ENCODE peak calls at places on chromosomes 11 and 22, in seven cellular contexts. One of them, this sample, is unnamed.

GRCh38 chr22:23709107-23709506 is 18.3 kb downstream of the RGL4 start:
- DNase-seq in esophagus squamous epithelium: no peak
- DNase-seq in lower lobe of right lung: no peak
- DNase-seq in heart left ventricle: no peak
- DNase-seq in transverse colon: no peak
- DNase-seq in GM23338: no peak
- DNase-seq in psoas muscle: no peak
- DNase-seq in this sample: no peak

GRCh38 chr11:30488304-30488998 is 97.7 kb downstream of the MPPED2 start:
- DNase-seq in esophagus squamous epithelium: no peak
- DNase-seq in lower lobe of right lung: no peak
- DNase-seq in heart left ventricle: no peak
- DNase-seq in transverse colon: peak
- DNase-seq in GM23338: no peak
- DNase-seq in psoas muscle: no peak
- DNase-seq in this sample: no peak

GRCh38 chr11:123250811-123251655 is 56.0 kb upstream of the CLMP start:
- DNase-seq in esophagus squamous epithelium: no peak
- DNase-seq in lower lobe of right lung: no peak
- DNase-seq in heart left ventricle: no peak
- DNase-seq in transverse colon: no peak
- DNase-seq in GM23338: no peak
- DNase-seq in psoas muscle: no peak
- DNase-seq in this sample: no peak

GRCh38 chr11:33861911-33862310 is 30.0 kb downstream of the LMO2 start:
- DNase-seq in esophagus squamous epithelium: no peak
- DNase-seq in lower lobe of right lung: no peak
- DNase-seq in heart left ventricle: no peak
- DNase-seq in transverse colon: no peak
- DNase-seq in GM23338: no peak
- DNase-seq in psoas muscle: no peak
- DNase-seq in this sample: no peak

GRCh38 chr11:63613517-63614135 is 607 bp downstream of the PLAAT3 start:
- DNase-seq in esophagus squamous epithelium: no peak
- DNase-seq in lower lobe of right lung: peak
- DNase-seq in heart left ventricle: peak
- DNase-seq in transverse colon: peak
- DNase-seq in GM23338: peak
- DNase-seq in psoas muscle: peak
- DNase-seq in this sample: peak

GRCh38 chr11:74546752-74547151 is 45.6 kb upstream of the POLD3 start:
- DNase-seq in esophagus squamous epithelium: no peak
- DNase-seq in lower lobe of right lung: no peak
- DNase-seq in heart left ventricle: no peak
- DNase-seq in transverse colon: peak
- DNase-seq in GM23338: no peak
- DNase-seq in psoas muscle: no peak
- DNase-seq in this sample: no peak

GRCh38 chr11:129695543-129696308 is 119.9 kb upstream of the TMEM45B start:
- DNase-seq in esophagus squamous epithelium: no peak
- DNase-seq in lower lobe of right lung: peak
- DNase-seq in heart left ventricle: no peak
- DNase-seq in transverse colon: peak
- DNase-seq in GM23338: peak
- DNase-seq in psoas muscle: peak
- DNase-seq in this sample: peak

GRCh38 chr11:128180446-128181089 is 406.8 kb downstream of the ETS1 start:
- DNase-seq in esophagus squamous epithelium: no peak
- DNase-seq in lower lobe of right lung: no peak
- DNase-seq in heart left ventricle: no peak
- DNase-seq in transverse colon: no peak
- DNase-seq in GM23338: no peak
- DNase-seq in psoas muscle: no peak
- DNase-seq in this sample: no peak

GRCh38 chr11:134030853-134031252 is 38.0 kb upstream of the JAM3 start:
- DNase-seq in esophagus squamous epithelium: no peak
- DNase-seq in lower lobe of right lung: no peak
- DNase-seq in heart left ventricle: no peak
- DNase-seq in transverse colon: no peak
- DNase-seq in GM23338: peak
- DNase-seq in psoas muscle: no peak
- DNase-seq in this sample: no peak

GRCh38 chr11:93444671-93445073 is 98.5 kb downstream of the SMCO4 start:
- DNase-seq in esophagus squamous epithelium: no peak
- DNase-seq in lower lobe of right lung: no peak
- DNase-seq in heart left ventricle: no peak
- DNase-seq in transverse colon: no peak
- DNase-seq in GM23338: peak
- DNase-seq in psoas muscle: no peak
- DNase-seq in this sample: no peak

GRCh38 chr11:131373326-131373725 is 2.9 kb downstream of the NTM start:
- DNase-seq in esophagus squamous epithelium: no peak
- DNase-seq in lower lobe of right lung: no peak
- DNase-seq in heart left ventricle: no peak
- DNase-seq in transverse colon: no peak
- DNase-seq in GM23338: peak
- DNase-seq in psoas muscle: no peak
- DNase-seq in this sample: no peak

GRCh38 chr11:40292636-40293585 is 1166.5 kb downstream of the LRRC4C start:
- DNase-seq in esophagus squamous epithelium: no peak
- DNase-seq in lower lobe of right lung: no peak
- DNase-seq in heart left ventricle: no peak
- DNase-seq in transverse colon: no peak
- DNase-seq in GM23338: peak
- DNase-seq in psoas muscle: peak
- DNase-seq in this sample: peak

GRCh38 chr11:9567401-9567800 is 6.1 kb upstream of the WEE1 start:
- DNase-seq in esophagus squamous epithelium: no peak
- DNase-seq in lower lobe of right lung: no peak
- DNase-seq in heart left ventricle: no peak
- DNase-seq in transverse colon: no peak
- DNase-seq in GM23338: no peak
- DNase-seq in psoas muscle: no peak
- DNase-seq in this sample: no peak

GRCh38 chr11:32478277-32478731 is 43.0 kb upstream of the WT1 start:
- DNase-seq in esophagus squamous epithelium: no peak
- DNase-seq in lower lobe of right lung: no peak
- DNase-seq in heart left ventricle: no peak
- DNase-seq in transverse colon: no peak
- DNase-seq in GM23338: no peak
- DNase-seq in psoas muscle: no peak
- DNase-seq in this sample: no peak

GRCh38 chr11:130894322-130895025 is 21.8 kb downstream of the SNX19 start:
- DNase-seq in esophagus squamous epithelium: no peak
- DNase-seq in lower lobe of right lung: peak
- DNase-seq in heart left ventricle: peak
- DNase-seq in transverse colon: peak
- DNase-seq in GM23338: peak
- DNase-seq in psoas muscle: peak
- DNase-seq in this sample: peak

GRCh38 chr11:122791411-122791810 is 46.9 kb upstream of the CRTAM start:
- DNase-seq in esophagus squamous epithelium: no peak
- DNase-seq in lower lobe of right lung: no peak
- DNase-seq in heart left ventricle: no peak
- DNase-seq in transverse colon: no peak
- DNase-seq in GM23338: no peak
- DNase-seq in psoas muscle: no peak
- DNase-seq in this sample: no peak

GRCh38 chr11:10268746-10269487 is 25.1 kb downstream of the SBF2 start:
- DNase-seq in esophagus squamous epithelium: no peak
- DNase-seq in lower lobe of right lung: no peak
- DNase-seq in heart left ventricle: no peak
- DNase-seq in transverse colon: no peak
- DNase-seq in GM23338: no peak
- DNase-seq in psoas muscle: no peak
- DNase-seq in this sample: no peak

GRCh38 chr11:723120-723883 is 17.3 kb downstream of the EPS8L2 start:
- DNase-seq in esophagus squamous epithelium: no peak
- DNase-seq in lower lobe of right lung: peak
- DNase-seq in heart left ventricle: no peak
- DNase-seq in transverse colon: peak
- DNase-seq in GM23338: peak
- DNase-seq in psoas muscle: peak
- DNase-seq in this sample: peak

GRCh38 chr11:109422755-109423113 is 744 bp downstream of the C11orf87 start:
- DNase-seq in esophagus squamous epithelium: no peak
- DNase-seq in lower lobe of right lung: no peak
- DNase-seq in heart left ventricle: no peak
- DNase-seq in transverse colon: no peak
- DNase-seq in GM23338: peak
- DNase-seq in psoas muscle: no peak
- DNase-seq in this sample: no peak

GRCh38 chr22:25853902-25854301 is 111.9 kb downstream of the MYO18B start:
- DNase-seq in esophagus squamous epithelium: no peak
- DNase-seq in lower lobe of right lung: no peak
- DNase-seq in heart left ventricle: no peak
- DNase-seq in transverse colon: no peak
- DNase-seq in GM23338: peak
- DNase-seq in psoas muscle: no peak
- DNase-seq in this sample: no peak
- TF ChIP-seq CTCF in esophagus squamous epithelium: no peak
- TF ChIP-seq CTCF in lower lobe of right lung: no peak
- TF ChIP-seq CTCF in heart left ventricle: no peak
- TF ChIP-seq CTCF in transverse colon: no peak
- TF ChIP-seq CTCF in GM23338: peak
- TF ChIP-seq CTCF in psoas muscle: no peak
- TF ChIP-seq CTCF in this sample: no peak

GRCh38 chr11:76750746-76751145 is 32.4 kb upstream of the TSKU start:
- DNase-seq in esophagus squamous epithelium: no peak
- DNase-seq in lower lobe of right lung: no peak
- DNase-seq in heart left ventricle: no peak
- DNase-seq in transverse colon: no peak
- DNase-seq in GM23338: no peak
- DNase-seq in psoas muscle: no peak
- DNase-seq in this sample: no peak

GRCh38 chr11:76750067-76750466 is 33.1 kb upstream of the TSKU start:
- DNase-seq in esophagus squamous epithelium: no peak
- DNase-seq in lower lobe of right lung: no peak
- DNase-seq in heart left ventricle: no peak
- DNase-seq in transverse colon: no peak
- DNase-seq in GM23338: no peak
- DNase-seq in psoas muscle: no peak
- DNase-seq in this sample: no peak

GRCh38 chr11:76756341-76756771 is 26.8 kb upstream of the TSKU start:
- DNase-seq in esophagus squamous epithelium: no peak
- DNase-seq in lower lobe of right lung: no peak
- DNase-seq in heart left ventricle: no peak
- DNase-seq in transverse colon: no peak
- DNase-seq in GM23338: no peak
- DNase-seq in psoas muscle: no peak
- DNase-seq in this sample: no peak

GRCh38 chr11:76752321-76753175 is 30.6 kb upstream of the TSKU start:
- DNase-seq in esophagus squamous epithelium: no peak
- DNase-seq in lower lobe of right lung: peak
- DNase-seq in heart left ventricle: peak
- DNase-seq in transverse colon: peak
- DNase-seq in GM23338: no peak
- DNase-seq in psoas muscle: peak
- DNase-seq in this sample: no peak

GRCh38 chr11:76753950-76754349 is 29.2 kb upstream of the TSKU start:
- DNase-seq in esophagus squamous epithelium: no peak
- DNase-seq in lower lobe of right lung: no peak
- DNase-seq in heart left ventricle: no peak
- DNase-seq in transverse colon: no peak
- DNase-seq in GM23338: no peak
- DNase-seq in psoas muscle: no peak
- DNase-seq in this sample: no peak
- H3K27ac ChIP-seq in esophagus squamous epithelium: no peak
- H3K27ac ChIP-seq in lower lobe of right lung: no peak
- H3K27ac ChIP-seq in heart left ventricle: no peak
- H3K27ac ChIP-seq in transverse colon: no peak
- H3K27ac ChIP-seq in GM23338: no peak
- H3K27ac ChIP-seq in psoas muscle: no peak
- H3K27ac ChIP-seq in this sample: no peak

GRCh38 chr22:31218565-31219262 is 6.6 kb downstream of the LIMK2 start:
- DNase-seq in esophagus squamous epithelium: no peak
- DNase-seq in lower lobe of right lung: no peak
- DNase-seq in heart left ventricle: no peak
- DNase-seq in transverse colon: no peak
- DNase-seq in GM23338: no peak
- DNase-seq in psoas muscle: no peak
- DNase-seq in this sample: no peak

GRCh38 chr22:31228425-31228824 is 16.3 kb downstream of the LIMK2 start:
- DNase-seq in esophagus squamous epithelium: no peak
- DNase-seq in lower lobe of right lung: no peak
- DNase-seq in heart left ventricle: no peak
- DNase-seq in transverse colon: no peak
- DNase-seq in GM23338: no peak
- DNase-seq in psoas muscle: no peak
- DNase-seq in this sample: no peak

GRCh38 chr22:31227186-31227585 is 15.1 kb downstream of the LIMK2 start:
- DNase-seq in esophagus squamous epithelium: no peak
- DNase-seq in lower lobe of right lung: no peak
- DNase-seq in heart left ventricle: no peak
- DNase-seq in transverse colon: peak
- DNase-seq in GM23338: no peak
- DNase-seq in psoas muscle: no peak
- DNase-seq in this sample: no peak

GRCh38 chr22:31221084-31221483 is 9.0 kb downstream of the LIMK2 start:
- DNase-seq in esophagus squamous epithelium: no peak
- DNase-seq in lower lobe of right lung: no peak
- DNase-seq in heart left ventricle: no peak
- DNase-seq in transverse colon: no peak
- DNase-seq in GM23338: no peak
- DNase-seq in psoas muscle: no peak
- DNase-seq in this sample: no peak

DNA sequence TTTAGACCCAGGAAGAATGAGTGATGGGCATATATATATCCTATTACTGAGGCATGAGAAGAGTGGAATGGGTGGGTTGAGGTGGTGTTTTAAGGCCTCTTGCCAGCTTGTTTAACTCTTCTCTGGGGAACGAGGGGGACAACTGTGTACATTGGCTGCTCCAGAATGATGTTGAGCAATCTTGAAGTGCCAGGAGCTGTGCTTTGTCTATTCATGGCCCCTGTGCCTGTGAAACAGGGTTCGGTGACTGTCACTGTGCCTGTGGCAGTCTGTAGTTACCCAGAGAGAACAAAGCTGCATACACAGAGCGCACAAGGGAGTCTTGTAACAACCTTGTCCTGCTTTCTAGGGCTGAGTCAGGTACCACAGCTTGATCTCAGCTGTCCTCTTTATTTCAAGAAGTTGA is 11.7 kb downstream of the LIMK2 start:
- DNase-seq in esophagus squamous epithelium: no peak
- DNase-seq in lower lobe of right lung: no peak
- DNase-seq in heart left ventricle: no peak
- DNase-seq in transverse colon: no peak
- DNase-seq in GM23338: no peak
- DNase-seq in psoas muscle: no peak
- DNase-seq in this sample: no peak
- TF ChIP-seq CTCF in esophagus squamous epithelium: no peak
- TF ChIP-seq CTCF in lower lobe of right lung: no peak
- TF ChIP-seq CTCF in heart left ventricle: no peak
- TF ChIP-seq CTCF in transverse colon: no peak
- TF ChIP-seq CTCF in GM23338: no peak
- TF ChIP-seq CTCF in psoas muscle: no peak
- TF ChIP-seq CTCF in this sample: no peak

DNA sequence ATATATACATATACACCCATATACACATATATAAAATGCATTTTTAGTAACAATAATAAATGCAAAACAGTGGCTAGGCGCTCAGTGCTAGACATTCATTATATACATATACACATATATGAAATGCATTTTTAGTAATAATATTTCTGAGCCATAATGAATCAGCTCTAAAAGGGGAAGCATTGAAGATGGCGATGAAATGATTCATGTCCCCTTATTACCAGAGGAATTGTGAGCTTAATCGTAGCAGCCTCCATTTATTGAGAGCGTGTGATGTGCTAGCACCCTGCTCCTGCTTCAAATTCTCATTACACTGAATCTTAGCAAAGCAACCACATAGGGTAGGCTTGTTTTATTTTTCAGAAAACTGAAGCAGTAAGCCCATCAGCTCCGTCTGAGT is 97.1 kb upstream of the NAV2 start:
- DNase-seq in esophagus squamous epithelium: no peak
- DNase-seq in lower lobe of right lung: no peak
- DNase-seq in heart left ventricle: no peak
- DNase-seq in transverse colon: no peak
- DNase-seq in GM23338: no peak
- DNase-seq in psoas muscle: no peak
- DNase-seq in this sample: no peak
- H3K27ac ChIP-seq in esophagus squamous epithelium: no peak
- H3K27ac ChIP-seq in lower lobe of right lung: no peak
- H3K27ac ChIP-seq in heart left ventricle: no peak
- H3K27ac ChIP-seq in transverse colon: peak
- H3K27ac ChIP-seq in GM23338: no peak
- H3K27ac ChIP-seq in psoas muscle: no peak
- H3K27ac ChIP-seq in this sample: no peak